ENCODE peak calls at places on chromosomes 13 and 19, in four cellular contexts. One of them, this sample, is unnamed.

GRCh38 chr19:18848860-18849661 is 17.3 kb downstream of the UPF1 start:
- DNase-seq in HEK293T: no peak
- DNase-seq in HepG2: no peak
- DNase-seq in K562: no peak
- DNase-seq in this sample: no peak

GRCh38 chr13:44470623-44471562 is 97.3 kb downstream of the SERP2 start:
- DNase-seq in HEK293T: no peak
- DNase-seq in HepG2: peak; percentile 29
- DNase-seq in K562: peak; percentile 6
- DNase-seq in this sample: no peak

GRCh38 chr19:48745208-48745995 is 1.3 kb downstream of the IZUMO1 start:
- DNase-seq in HEK293T: peak; percentile 62
- DNase-seq in HepG2: peak; percentile 51
- DNase-seq in K562: peak; percentile 63
- DNase-seq in this sample: no peak

GRCh38 chr13:48595330-48596127 is 58.2 kb upstream of the CYSLTR2 start:
- DNase-seq in HEK293T: peak; percentile 36
- DNase-seq in HepG2: peak; percentile 79
- DNase-seq in K562: peak; percentile 9
- DNase-seq in this sample: no peak

GRCh38 chr13:75368167-75368566 is 113.8 kb downstream of the TBC1D4 start:
- DNase-seq in HEK293T: no peak
- DNase-seq in HepG2: no peak
- DNase-seq in K562: no peak
- DNase-seq in this sample: no peak

GRCh38 chr13:113960276-113960948 is 13.5 kb downstream of the C13orf46 start:
- DNase-seq in HEK293T: no peak
- DNase-seq in HepG2: no peak
- DNase-seq in K562: no peak
- DNase-seq in this sample: no peak

GRCh38 chr19:51994048-51994644 is 7.5 kb upstream of the ZNF350 start:
- DNase-seq in HEK293T: no peak
- DNase-seq in HepG2: no peak
- DNase-seq in K562: no peak
- DNase-seq in this sample: no peak

GRCh38 chr13:112573710-112574109 is 14.2 kb downstream of the TUBGCP3 start:
- DNase-seq in HEK293T: no peak
- DNase-seq in HepG2: no peak
- DNase-seq in K562: no peak
- DNase-seq in this sample: no peak

GRCh38 chr13:25679154-25679553 is 307.4 kb downstream of the ATP8A2 start:
- DNase-seq in HEK293T: no peak
- DNase-seq in HepG2: no peak
- DNase-seq in K562: no peak
- DNase-seq in this sample: no peak

GRCh38 chr13:31276386-31276785 is 76.6 kb downstream of the B3GLCT start:
- DNase-seq in HEK293T: no peak
- DNase-seq in HepG2: no peak
- DNase-seq in K562: no peak
- DNase-seq in this sample: no peak

GRCh38 chr19:38389101-38389925 is 816 bp downstream of the SPRED3 start:
- DNase-seq in HEK293T: no peak
- DNase-seq in HepG2: no peak
- DNase-seq in K562: no peak
- DNase-seq in this sample: no peak

GRCh38 chr19:24074720-24075119 is 12.3 kb upstream of the ZNF254 start:
- DNase-seq in HEK293T: no peak
- DNase-seq in HepG2: no peak
- DNase-seq in K562: no peak
- DNase-seq in this sample: no peak

GRCh38 chr13:113117956-113118327 is 4.7 kb upstream of the F10 start:
- DNase-seq in HEK293T: no peak
- DNase-seq in HepG2: no peak
- DNase-seq in K562: no peak
- DNase-seq in this sample: no peak

GRCh38 chr13:48072304-48072703 is 22.6 kb downstream of the MED4 start:
- DNase-seq in HEK293T: no peak
- DNase-seq in HepG2: no peak
- DNase-seq in K562: no peak
- DNase-seq in this sample: no peak

GRCh38 chr13:32857077-32857476 is 159.1 kb upstream of the KL start:
- DNase-seq in HEK293T: no peak
- DNase-seq in HepG2: no peak
- DNase-seq in K562: no peak
- DNase-seq in this sample: no peak

GRCh38 chr13:50715402-50716146 is 127.9 kb downstream of the DLEU7 start:
- DNase-seq in HEK293T: no peak
- DNase-seq in HepG2: no peak
- DNase-seq in K562: no peak
- DNase-seq in this sample: no peak

GRCh38 chr19:27735314-27735713 is 1477.6 kb downstream of the UQCRFS1 start:
- DNase-seq in HEK293T: no peak
- DNase-seq in HepG2: no peak
- DNase-seq in K562: no peak
- DNase-seq in this sample: no peak

GRCh38 chr19:39524495-39524894 is 8.2 kb downstream of the EID2B start:
- DNase-seq in HEK293T: no peak
- DNase-seq in HepG2: peak; percentile 50
- DNase-seq in K562: no peak
- DNase-seq in this sample: no peak

GRCh38 chr19:12202250-12202649 is 39.4 kb downstream of the ZNF136 start:
- DNase-seq in HEK293T: no peak
- DNase-seq in HepG2: peak; percentile 56
- DNase-seq in K562: no peak
- DNase-seq in this sample: no peak

GRCh38 chr19:31118926-31119325 is 230.3 kb downstream of the TSHZ3 start:
- DNase-seq in HEK293T: no peak
- DNase-seq in HepG2: no peak
- DNase-seq in K562: no peak
- DNase-seq in this sample: no peak

GRCh38 chr13:20714563-20715339 is 11.3 kb downstream of the IL17D start:
- DNase-seq in HEK293T: no peak
- DNase-seq in HepG2: no peak
- DNase-seq in K562: no peak
- DNase-seq in this sample: no peak

GRCh38 chr13:78660130-78660857 is 1.3 kb upstream of the OBI1 start:
- DNase-seq in HEK293T: peak; percentile 53
- DNase-seq in HepG2: peak; percentile 25
- DNase-seq in K562: no peak
- DNase-seq in this sample: no peak

GRCh38 chr13:27371932-27372331 is 52.5 kb upstream of the GTF3A start:
- DNase-seq in HEK293T: no peak
- DNase-seq in HepG2: no peak
- DNase-seq in K562: no peak
- DNase-seq in this sample: no peak

GRCh38 chr13:36818483-36819063 is 449 bp upstream of the RFXAP start:
- DNase-seq in HEK293T: peak; percentile 9
- DNase-seq in HepG2: no peak
- DNase-seq in K562: no peak
- DNase-seq in this sample: no peak

GRCh38 chr13:32206097-32206740 is 108.9 kb downstream of the ZAR1L start:
- DNase-seq in HEK293T: no peak
- DNase-seq in HepG2: no peak
- DNase-seq in K562: no peak
- DNase-seq in this sample: no peak

GRCh38 chr19:19433666-19434213 is 28.3 kb downstream of the GATAD2A start:
- DNase-seq in HEK293T: no peak
- DNase-seq in HepG2: no peak
- DNase-seq in K562: no peak
- DNase-seq in this sample: no peak

GRCh38 chr19:54481326-54481930 is 8.3 kb upstream of the CDC42EP5 start:
- DNase-seq in HEK293T: peak; percentile 65
- DNase-seq in HepG2: peak; percentile 49
- DNase-seq in K562: peak; percentile 51
- DNase-seq in this sample: no peak

GRCh38 chr13:30881191-30881651 is 24.9 kb upstream of the MEDAG start:
- DNase-seq in HEK293T: no peak
- DNase-seq in HepG2: no peak
- DNase-seq in K562: no peak
- DNase-seq in this sample: no peak

GRCh38 chr19:19321143-19321577 is 531 bp downstream of the MAU2 start:
- DNase-seq in HEK293T: no peak
- DNase-seq in HepG2: peak; percentile 55
- DNase-seq in K562: peak; percentile 68
- DNase-seq in this sample: no peak

GRCh38 chr13:114118763-114119123 is 13.7 kb downstream of the RASA3 start:
- DNase-seq in HEK293T: no peak
- DNase-seq in HepG2: no peak
- DNase-seq in K562: no peak
- DNase-seq in this sample: no peak

GRCh38 chr13:35954207-35954560 is 177.0 kb downstream of the DCLK1 start:
- DNase-seq in HEK293T: no peak
- DNase-seq in HepG2: no peak
- DNase-seq in K562: no peak
- DNase-seq in this sample: no peak

GRCh38 chr13:38821753-38822551 is 135.1 kb downstream of the FREM2 start:
- DNase-seq in HEK293T: no peak
- DNase-seq in HepG2: no peak
- DNase-seq in K562: no peak
- DNase-seq in this sample: no peak

DNA sequence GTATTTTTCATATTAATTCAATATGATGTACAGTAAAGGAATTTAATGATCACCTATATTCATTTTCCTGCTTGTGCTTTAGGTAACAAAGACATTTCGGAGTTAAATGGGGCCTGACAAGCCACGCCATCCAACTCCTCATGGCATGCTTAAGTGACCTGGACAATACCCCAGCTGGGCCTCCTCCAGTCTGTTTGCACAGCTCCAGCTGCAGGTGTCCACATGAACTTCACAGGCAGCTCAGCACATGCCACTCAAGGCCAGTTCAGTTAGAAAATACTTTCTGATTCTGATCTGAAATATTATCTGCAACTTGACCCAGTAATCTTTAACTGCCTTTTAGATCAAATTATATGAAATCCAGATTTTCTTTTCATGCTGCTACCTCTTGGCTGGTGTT is 89.6 kb upstream of the SLC15A1 start:
- DNase-seq in HEK293T: no peak
- DNase-seq in HepG2: peak; percentile 29
- DNase-seq in K562: no peak
- DNase-seq in this sample: no peak
- TF ChIP-seq FOXK2 in HEK293T: no peak
- TF ChIP-seq FOXK2 in HepG2: no peak
- TF ChIP-seq FOXK2 in K562: no peak
- TF ChIP-seq FOXK2 in this sample: no peak

GRCh38 chr19:44749318-44749717 is 810 bp downstream of the BCL3 start:
- DNase-seq in HEK293T: no peak
- DNase-seq in HepG2: no peak
- DNase-seq in K562: no peak
- DNase-seq in this sample: no peak

GRCh38 chr19:44746946-44747738 is 1.4 kb upstream of the BCL3 start:
- DNase-seq in HEK293T: peak; percentile 82
- DNase-seq in HepG2: peak; percentile 80
- DNase-seq in K562: peak; percentile 95
- DNase-seq in this sample: peak; percentile 59

GRCh38 chr19:44747739-44748425 is 626 bp upstream of the BCL3 start:
- DNase-seq in HEK293T: peak; percentile 42
- DNase-seq in HepG2: peak; percentile 50
- DNase-seq in K562: no peak
- DNase-seq in this sample: no peak

GRCh38 chr19:44749994-44750393 is 1.5 kb downstream of the BCL3 start:
- DNase-seq in HEK293T: no peak
- DNase-seq in HepG2: no peak
- DNase-seq in K562: no peak
- DNase-seq in this sample: no peak

DNA sequence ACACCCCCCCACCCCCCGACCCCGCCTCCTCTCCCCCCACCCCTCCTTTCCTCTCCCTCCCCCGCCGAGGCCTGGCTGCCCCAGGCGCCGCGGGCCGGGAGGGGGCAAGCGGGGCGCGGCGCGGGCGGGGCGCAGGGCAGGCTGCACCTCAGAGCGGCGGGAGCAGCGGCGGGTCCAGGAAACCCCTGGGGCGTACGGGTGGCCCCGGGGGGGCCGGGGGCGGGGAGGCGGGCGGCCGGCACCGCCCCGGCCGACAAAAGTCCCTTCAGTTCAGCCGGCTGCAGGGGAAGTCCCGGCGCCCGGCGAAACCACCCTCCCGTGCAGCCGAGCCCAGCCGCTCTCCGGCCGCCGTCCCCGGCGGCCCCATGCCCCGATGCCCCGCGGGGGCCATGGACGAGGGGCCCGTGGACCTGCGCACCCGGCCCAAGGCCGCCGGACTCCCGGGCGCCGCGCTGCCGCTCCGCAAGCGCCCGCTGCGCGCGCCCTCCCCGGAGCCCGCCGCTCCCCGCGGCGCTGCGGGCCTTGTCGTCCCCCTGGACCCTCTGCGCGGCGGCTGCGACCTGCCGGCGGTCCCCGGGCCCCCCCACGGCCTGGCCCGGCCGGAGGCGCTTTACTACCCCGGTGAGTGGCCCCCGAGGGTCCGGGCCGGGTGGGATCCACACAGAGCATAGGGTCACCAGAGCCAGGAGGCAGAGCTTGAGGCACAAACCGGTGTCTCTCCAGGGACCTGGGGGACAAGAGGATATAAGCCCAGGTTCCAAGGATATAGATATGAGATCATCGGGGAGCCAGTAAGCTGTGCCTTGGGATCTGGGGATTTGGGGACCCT is at the start of gene BCL3:
- DNase-seq in HEK293T: peak; percentile 46
- DNase-seq in HepG2: no peak
- DNase-seq in K562: peak; percentile 70
- DNase-seq in this sample: no peak
- TF ChIP-seq FOXK2 in HEK293T: no peak
- TF ChIP-seq FOXK2 in HepG2: no peak
- TF ChIP-seq FOXK2 in K562: no peak
- TF ChIP-seq FOXK2 in this sample: no peak

GRCh38 chr19:29271341-29271740 is 58.4 kb upstream of the UQCRFS1 start:
- DNase-seq in HEK293T: no peak
- DNase-seq in HepG2: no peak
- DNase-seq in K562: no peak
- DNase-seq in this sample: no peak
- TF ChIP-seq FOXK2 in HEK293T: no peak
- TF ChIP-seq FOXK2 in HepG2: no peak
- TF ChIP-seq FOXK2 in K562: no peak
- TF ChIP-seq FOXK2 in this sample: no peak

GRCh38 chr13:72842991-72843390 is 61.1 kb downstream of the PIBF1 start:
- DNase-seq in HEK293T: no peak
- DNase-seq in HepG2: no peak
- DNase-seq in K562: no peak
- DNase-seq in this sample: no peak
- TF ChIP-seq FOXK2 in HEK293T: no peak
- TF ChIP-seq FOXK2 in HepG2: no peak
- TF ChIP-seq FOXK2 in K562: no peak
- TF ChIP-seq FOXK2 in this sample: no peak

DNA sequence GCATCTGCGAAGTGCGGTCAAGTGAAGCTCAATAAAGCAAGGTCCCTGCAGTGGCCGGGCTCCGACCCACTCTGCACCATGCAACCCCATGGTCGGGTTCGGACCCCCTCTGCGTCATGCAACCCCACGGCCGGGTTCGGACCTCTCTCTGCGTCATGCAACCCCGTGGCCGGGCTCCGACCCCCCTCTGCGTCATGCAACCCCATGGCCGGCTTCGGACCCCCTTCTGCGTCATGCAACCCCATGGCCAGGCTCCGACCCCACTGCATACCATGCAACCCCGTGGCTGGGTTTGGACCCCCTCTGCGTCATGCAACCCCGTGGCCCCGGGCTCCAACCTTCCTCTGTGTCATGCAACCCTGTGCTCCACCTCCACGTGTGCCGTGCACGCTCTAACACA is 43.8 kb downstream of the CARS2 start:
- DNase-seq in HEK293T: no peak
- DNase-seq in HepG2: no peak
- DNase-seq in K562: no peak
- DNase-seq in this sample: no peak
- TF ChIP-seq FOXK2 in HEK293T: no peak
- TF ChIP-seq FOXK2 in HepG2: no peak
- TF ChIP-seq FOXK2 in K562: no peak
- TF ChIP-seq FOXK2 in this sample: no peak